ENCODE peak calls at places on chromosomes 3 and 15, in four cellular contexts. One of them, this sample, is unnamed.

GRCh38 chr15:78265752-78266224 is 1.4 kb downstream of the DNAJA4 start:
- DNase-seq in A549: no peak
- DNase-seq in WTC11: no peak
- DNase-seq in K562: no peak
- DNase-seq in this sample: no peak

GRCh38 chr3:141561426-141562034 is 74.7 kb downstream of the RASA2 start:
- DNase-seq in A549: no peak
- DNase-seq in WTC11: no peak
- DNase-seq in K562: peak
- DNase-seq in this sample: peak

GRCh38 chr15:98682992-98683701 is 34.8 kb downstream of the IGF1R start:
- DNase-seq in A549: no peak
- DNase-seq in WTC11: no peak
- DNase-seq in K562: no peak
- DNase-seq in this sample: no peak

GRCh38 chr15:64699767-64700388 is 75.5 kb downstream of the RBPMS2 start:
- DNase-seq in A549: no peak
- DNase-seq in WTC11: peak
- DNase-seq in K562: no peak
- DNase-seq in this sample: no peak

GRCh38 chr3:191330309-191330712 is at the start of gene UTS2B:
- DNase-seq in A549: no peak
- DNase-seq in WTC11: no peak
- DNase-seq in K562: peak
- DNase-seq in this sample: peak

GRCh38 chr3:81760924-81761903 is at the start of gene GBE1:
- DNase-seq in A549: peak
- DNase-seq in WTC11: peak
- DNase-seq in K562: peak
- DNase-seq in this sample: peak

GRCh38 chr3:155870945-155871745 is 695 bp downstream of the GMPS start:
- DNase-seq in A549: peak
- DNase-seq in WTC11: peak
- DNase-seq in K562: peak
- DNase-seq in this sample: no peak

GRCh38 chr15:69160976-69161877 is 792 bp downstream of the GLCE start:
- DNase-seq in A549: peak
- DNase-seq in WTC11: peak
- DNase-seq in K562: peak
- DNase-seq in this sample: peak

GRCh38 chr3:186365202-186365974 is 3.4 kb upstream of the DGKG start:
- DNase-seq in A549: no peak
- DNase-seq in WTC11: no peak
- DNase-seq in K562: no peak
- DNase-seq in this sample: no peak

GRCh38 chr3:13379191-13379830 is 40.8 kb downstream of the NUP210 start:
- DNase-seq in A549: no peak
- DNase-seq in WTC11: no peak
- DNase-seq in K562: no peak
- DNase-seq in this sample: no peak

GRCh38 chr15:92603743-92604470 is 51.7 kb downstream of the FAM174B start:
- DNase-seq in A549: no peak
- DNase-seq in WTC11: no peak
- DNase-seq in K562: no peak
- DNase-seq in this sample: no peak

GRCh38 chr15:36323607-36324006 is 255.8 kb upstream of the CDIN1 start:
- DNase-seq in A549: no peak
- DNase-seq in WTC11: no peak
- DNase-seq in K562: no peak
- DNase-seq in this sample: no peak

GRCh38 chr3:131072099-131072559 is 45.5 kb downstream of the NEK11 start:
- DNase-seq in A549: no peak
- DNase-seq in WTC11: no peak
- DNase-seq in K562: peak
- DNase-seq in this sample: no peak

GRCh38 chr15:36332301-36332700 is 247.1 kb upstream of the CDIN1 start:
- DNase-seq in A549: no peak
- DNase-seq in WTC11: no peak
- DNase-seq in K562: no peak
- DNase-seq in this sample: no peak

GRCh38 chr3:59876533-59877062 is 826.8 kb upstream of the CFAP20DC start:
- DNase-seq in A549: no peak
- DNase-seq in WTC11: no peak
- DNase-seq in K562: no peak
- DNase-seq in this sample: no peak

GRCh38 chr3:194521514-194522260 is 34.9 kb upstream of the ATP13A3 start:
- DNase-seq in A549: no peak
- DNase-seq in WTC11: no peak
- DNase-seq in K562: no peak
- DNase-seq in this sample: no peak

GRCh38 chr3:46400000-46400734 is 6.7 kb downstream of the CCR5AS start:
- DNase-seq in A549: no peak
- DNase-seq in WTC11: no peak
- DNase-seq in K562: peak
- DNase-seq in this sample: no peak

GRCh38 chr15:42065008-42065407 is 29.4 kb downstream of the PLA2G4D start:
- DNase-seq in A549: no peak
- DNase-seq in WTC11: no peak
- DNase-seq in K562: no peak
- DNase-seq in this sample: peak

GRCh38 chr3:46944191-46944590 is 32.4 kb downstream of the CCDC12 start:
- DNase-seq in A549: no peak
- DNase-seq in WTC11: no peak
- DNase-seq in K562: no peak
- DNase-seq in this sample: peak

GRCh38 chr3:194486540-194487288 is at the start of gene ATP13A3:
- DNase-seq in A549: peak
- DNase-seq in WTC11: peak
- DNase-seq in K562: peak
- DNase-seq in this sample: peak

GRCh38 chr3:134291300-134292254 is 40.9 kb upstream of the RYK start:
- DNase-seq in A549: no peak
- DNase-seq in WTC11: no peak
- DNase-seq in K562: no peak
- DNase-seq in this sample: no peak

GRCh38 chr3:123584284-123584987 is 417 bp downstream of the HACD2 start:
- DNase-seq in A549: peak
- DNase-seq in WTC11: peak
- DNase-seq in K562: no peak
- DNase-seq in this sample: no peak
- TF ChIP-seq HMGXB4 in A549: no peak
- TF ChIP-seq HMGXB4 in WTC11: peak
- TF ChIP-seq HMGXB4 in K562: no peak
- TF ChIP-seq HMGXB4 in this sample: no peak

GRCh38 chr15:51074926-51075325 is 19.8 kb downstream of the TNFAIP8L3 start:
- DNase-seq in A549: no peak
- DNase-seq in WTC11: no peak
- DNase-seq in K562: no peak
- DNase-seq in this sample: no peak

GRCh38 chr15:51077565-51078153 is 17.0 kb downstream of the TNFAIP8L3 start:
- DNase-seq in A549: no peak
- DNase-seq in WTC11: peak
- DNase-seq in K562: peak
- DNase-seq in this sample: no peak

GRCh38 chr15:51076142-51076897 is 18.4 kb downstream of the TNFAIP8L3 start:
- DNase-seq in A549: no peak
- DNase-seq in WTC11: no peak
- DNase-seq in K562: peak
- DNase-seq in this sample: no peak

GRCh38 chr15:51075364-51075763 is 19.3 kb downstream of the TNFAIP8L3 start:
- DNase-seq in A549: no peak
- DNase-seq in WTC11: no peak
- DNase-seq in K562: no peak
- DNase-seq in this sample: no peak

DNA sequence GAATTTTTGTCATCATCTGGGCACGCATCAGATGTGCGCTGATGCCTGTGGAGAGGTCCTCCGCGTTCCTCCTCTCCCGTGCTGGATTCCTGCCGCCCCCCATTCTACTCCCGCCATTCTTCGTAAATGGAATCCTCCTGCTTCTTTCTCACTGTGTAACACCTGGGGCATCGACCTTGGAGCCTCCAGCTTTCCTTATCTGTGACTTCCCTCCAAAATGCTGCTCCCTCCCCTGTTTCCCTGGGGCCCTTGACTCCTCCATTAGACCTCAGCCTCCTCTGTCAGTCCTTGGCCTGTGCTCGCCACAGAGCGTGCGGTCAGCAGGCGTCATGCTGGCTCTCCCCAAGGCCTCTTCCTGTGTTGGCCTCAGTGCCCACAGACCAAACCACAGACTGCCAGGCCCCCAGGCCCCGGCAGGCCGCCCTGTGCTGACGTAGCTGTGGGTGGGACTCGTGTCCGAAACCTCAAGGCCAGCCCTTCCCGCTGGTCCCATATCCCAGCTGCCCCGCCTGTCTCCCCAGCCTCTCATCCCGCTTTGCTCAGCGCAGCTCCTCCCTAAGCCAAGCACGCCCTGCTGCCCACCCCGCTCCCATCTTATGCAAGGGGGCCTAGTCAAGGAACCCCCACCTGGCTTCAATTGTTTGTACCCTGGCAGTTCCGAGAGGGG is 17.7 kb downstream of the TNFAIP8L3 start:
- DNase-seq in A549: no peak
- DNase-seq in WTC11: peak
- DNase-seq in K562: no peak
- DNase-seq in this sample: no peak
- TF ChIP-seq HMGXB4 in A549: no peak
- TF ChIP-seq HMGXB4 in WTC11: no peak
- TF ChIP-seq HMGXB4 in K562: no peak
- TF ChIP-seq HMGXB4 in this sample: no peak

GRCh38 chr15:70533931-70534742 is 229.2 kb downstream of the UACA start:
- DNase-seq in A549: no peak
- DNase-seq in WTC11: no peak
- DNase-seq in K562: no peak
- DNase-seq in this sample: no peak

GRCh38 chr15:70535955-70536338 is 227.4 kb downstream of the UACA start:
- DNase-seq in A549: no peak
- DNase-seq in WTC11: no peak
- DNase-seq in K562: no peak
- DNase-seq in this sample: no peak

GRCh38 chr15:70532536-70533186 is 230.7 kb downstream of the UACA start:
- DNase-seq in A549: no peak
- DNase-seq in WTC11: no peak
- DNase-seq in K562: no peak
- DNase-seq in this sample: no peak

GRCh38 chr15:70538278-70538677 is 225.1 kb downstream of the UACA start:
- DNase-seq in A549: no peak
- DNase-seq in WTC11: no peak
- DNase-seq in K562: no peak
- DNase-seq in this sample: peak

GRCh38 chr15:70535071-70535954 is 228.0 kb downstream of the UACA start:
- DNase-seq in A549: no peak
- DNase-seq in WTC11: no peak
- DNase-seq in K562: no peak
- DNase-seq in this sample: no peak
- TF ChIP-seq HMGXB4 in A549: no peak
- TF ChIP-seq HMGXB4 in WTC11: no peak
- TF ChIP-seq HMGXB4 in K562: no peak
- TF ChIP-seq HMGXB4 in this sample: no peak

GRCh38 chr3:153856932-153857331 is 264.3 kb upstream of the ARHGEF26 start:
- DNase-seq in A549: no peak
- DNase-seq in WTC11: no peak
- DNase-seq in K562: no peak
- DNase-seq in this sample: no peak
- TF ChIP-seq HMGXB4 in A549: no peak
- TF ChIP-seq HMGXB4 in WTC11: no peak
- TF ChIP-seq HMGXB4 in K562: no peak
- TF ChIP-seq HMGXB4 in this sample: no peak

DNA sequence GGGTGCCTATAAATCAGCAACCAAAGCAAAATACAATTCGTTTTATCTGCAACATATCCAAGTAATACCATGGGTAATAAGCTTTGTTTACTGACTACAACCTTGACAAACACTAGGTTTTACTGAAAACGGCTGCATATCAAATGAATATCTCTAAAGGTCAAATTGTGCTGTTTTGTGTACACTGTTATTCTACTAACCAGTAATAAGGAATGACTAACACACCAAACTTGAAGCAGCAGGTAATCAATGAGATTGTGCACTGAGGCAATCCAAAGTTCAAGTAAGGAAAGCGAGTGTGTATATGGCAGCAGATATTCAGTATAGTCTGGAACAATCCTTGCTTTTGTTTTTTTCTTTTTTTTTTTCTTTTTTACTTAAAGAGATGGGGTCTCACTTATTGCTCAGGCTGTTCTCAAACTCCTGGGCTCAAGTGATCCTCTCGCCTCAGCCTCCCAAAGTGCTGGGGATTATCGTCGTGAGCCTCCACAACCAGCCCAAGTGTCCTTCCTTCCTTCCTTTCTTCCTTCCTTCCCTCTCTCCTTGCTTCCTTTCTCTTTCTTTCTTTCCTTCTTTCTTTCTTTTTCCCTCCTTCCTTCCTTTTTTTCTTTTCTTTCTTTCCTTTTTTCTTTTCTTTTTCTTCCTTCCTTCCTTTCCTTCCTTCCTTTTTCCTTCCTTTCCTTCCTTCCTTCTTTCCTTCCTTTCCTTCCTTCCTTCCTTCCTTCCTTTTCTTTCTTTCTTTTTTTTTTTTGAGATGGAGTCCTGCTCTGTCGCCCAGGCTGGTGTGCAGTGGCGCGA is 34.9 kb downstream of the AP3S2 start:
- DNase-seq in A549: no peak
- DNase-seq in WTC11: no peak
- DNase-seq in K562: no peak
- DNase-seq in this sample: peak
- TF ChIP-seq HMGXB4 in A549: no peak
- TF ChIP-seq HMGXB4 in WTC11: no peak
- TF ChIP-seq HMGXB4 in K562: no peak
- TF ChIP-seq HMGXB4 in this sample: no peak

GRCh38 chr3:105842943-105843342 is 25.9 kb downstream of the CBLB start:
- DNase-seq in A549: no peak
- DNase-seq in WTC11: no peak
- DNase-seq in K562: no peak
- DNase-seq in this sample: no peak
- TF ChIP-seq HMGXB4 in A549: no peak
- TF ChIP-seq HMGXB4 in WTC11: no peak
- TF ChIP-seq HMGXB4 in K562: no peak
- TF ChIP-seq HMGXB4 in this sample: no peak

DNA sequence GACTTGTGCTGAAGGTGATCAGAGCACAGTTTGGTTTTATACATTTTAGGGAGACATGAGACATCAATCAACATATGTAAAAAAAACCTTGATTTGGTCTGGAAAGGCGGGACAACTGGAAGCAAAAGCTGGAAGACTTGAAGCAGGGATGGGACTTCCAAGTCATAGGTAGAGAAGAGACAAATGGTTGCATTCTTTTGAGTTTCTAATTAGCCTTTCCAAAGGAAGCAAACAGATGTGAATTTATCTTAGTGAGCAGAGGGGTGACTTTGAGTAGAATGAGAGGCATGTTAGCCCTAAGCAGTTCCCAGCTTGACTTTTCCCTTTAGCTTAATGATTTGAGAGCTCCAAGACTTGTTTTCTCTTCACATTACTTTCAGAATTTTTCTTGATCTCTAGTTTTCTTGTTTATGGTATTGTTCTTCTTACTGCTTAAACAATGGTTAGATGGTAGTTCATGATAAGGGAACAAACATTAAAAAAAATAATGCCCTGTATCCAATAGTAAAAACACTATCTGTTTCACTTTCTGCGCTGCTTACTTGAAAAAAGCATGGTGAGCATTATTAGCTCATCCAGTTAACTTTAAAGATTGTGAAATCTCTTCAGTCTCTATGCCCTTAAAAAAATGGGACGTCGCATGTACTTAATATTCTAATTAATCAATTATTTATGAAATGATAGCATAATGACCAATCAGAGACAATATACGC is 48.5 kb upstream of the BCHE start:
- DNase-seq in A549: no peak
- DNase-seq in WTC11: no peak
- DNase-seq in K562: no peak
- DNase-seq in this sample: no peak
- TF ChIP-seq HMGXB4 in A549: no peak
- TF ChIP-seq HMGXB4 in WTC11: no peak
- TF ChIP-seq HMGXB4 in K562: no peak
- TF ChIP-seq HMGXB4 in this sample: no peak